ENCODE peak calls at places on chromosomes 3 and 15, in ten cellular contexts. Q is activated B cell treated with CpG ODN at 0.5 μM for 24 hours; V is NCI-H1930; T is sciatic nerve; S is ACHN; L is iPS DF 6.9; R is A172; I is activated naive CD4-positive, alpha-beta T cell; J is effector CD4-positive, alpha-beta T cell; C is H9. Z is an unnamed sample.

GRCh38 chr3:100425321-100425720 is 24.0 kb downstream of the LNP1 start:
- DNase-seq in I (no peak), C (no peak), J (no peak), S (no peak), Q (no peak), T (no peak), L (no peak), V (no peak), R (peak; percentile 6), Z (no peak)

GRCh38 chr3:71462586-71462985 is 120.9 kb downstream of the FOXP1 start:
- DNase-seq in J (no peak), S (no peak), T (no peak), C (no peak), I (no peak), Q (no peak), V (no peak), L (no peak), R (no peak), Z (no peak)

GRCh38 chr3:74443102-74443501 is 171.4 kb downstream of the CNTN3 start:
- DNase-seq in T (no peak), C (no peak), R (no peak), S (no peak), J (no peak), Q (no peak), L (no peak), V (no peak), I (no peak), Z (no peak)

GRCh38 chr3:12235691-12236090 is 53.2 kb upstream of the PPARG start:
- DNase-seq in C (no peak), Q (no peak), J (no peak), L (no peak), I (no peak), T (no peak), V (no peak), R (peak; percentile 16), S (no peak), Z (no peak)

GRCh38 chr15:73682597-73683090 is 1.5 kb upstream of the CD276 start:
- DNase-seq in L (no peak), R (no peak), S (no peak), I (no peak), Q (no peak), V (no peak), J (no peak), C (no peak), T (no peak), Z (no peak)

GRCh38 chr3:72280876-72281275 is 495.9 kb upstream of the PROK2 start:
- DNase-seq in C (no peak), R (no peak), Q (no peak), T (no peak), S (no peak), L (no peak), J (no peak), V (no peak), I (no peak), Z (no peak)

GRCh38 chr15:28960979-28961378 is 75.2 kb downstream of the APBA2 start:
- DNase-seq in L (no peak), I (no peak), T (no peak), V (no peak), Q (no peak), R (peak; percentile 94), C (no peak), J (no peak), S (peak; percentile 21), Z (no peak)

GRCh38 chr3:13278783-13279531 is 141.2 kb downstream of the NUP210 start:
- DNase-seq in R (no peak), V (no peak), J (no peak), I (no peak), S (no peak), T (no peak), C (no peak), Q (no peak), L (no peak), Z (no peak)

GRCh38 chr3:72010044-72010443 is 225.1 kb upstream of the PROK2 start:
- DNase-seq in T (no peak), L (no peak), V (no peak), J (no peak), I (no peak), Q (no peak), C (no peak), R (no peak), S (no peak), Z (no peak)

GRCh38 chr3:45224824-45225464 is 1.1 kb downstream of the TMEM158 start:
- DNase-seq in J (no peak), S (peak; percentile 60), V (peak; percentile 27), L (no peak), T (peak; percentile 85), C (peak; percentile 82), Q (peak; percentile 26), R (peak; percentile 58), I (no peak), Z (peak; percentile 77)

GRCh38 chr3:101155828-101156227 is 162.6 kb upstream of the ABI3BP start:
- DNase-seq in C (no peak), J (no peak), T (no peak), Q (no peak), L (no peak), R (no peak), V (no peak), I (no peak), S (no peak), Z (no peak)

GRCh38 chr15:66943456-66944095 is 121.8 kb upstream of the SMAD3 start:
- DNase-seq in V (no peak), L (no peak), T (no peak), R (no peak), J (no peak), C (no peak), Q (no peak), I (no peak), S (no peak), Z (peak; percentile 38)

GRCh38 chr3:185250247-185250646 is 3.6 kb downstream of the EHHADH start:
- DNase-seq in R (no peak), J (no peak), I (no peak), Q (no peak), L (no peak), S (peak; percentile 79), T (no peak), V (no peak), C (no peak), Z (no peak)

GRCh38 chr3:67947808-67948508 is 293.5 kb upstream of the SUCLG2 start:
- DNase-seq in V (no peak), T (no peak), R (peak; percentile 35), Q (no peak), I (peak; percentile 55), L (peak; percentile 33), C (peak; percentile 91), J (peak; percentile 51), S (no peak), Z (no peak)

GRCh38 chr3:138509586-138509985 is 75.2 kb downstream of the ESYT3 start:
- DNase-seq in J (no peak), V (no peak), R (no peak), T (no peak), Q (no peak), I (no peak), L (no peak), C (no peak), S (no peak), Z (no peak)

GRCh38 chr3:197519801-197520211 is 36.0 kb downstream of the BDH1 start:
- DNase-seq in C (peak; percentile 61), I (no peak), L (no peak), V (no peak), R (no peak), S (peak; percentile 61), T (no peak), J (no peak), Q (no peak), Z (no peak)

GRCh38 chr15:63366451-63366850 is 15.2 kb downstream of the CA12 start:
- DNase-seq in L (no peak), S (no peak), V (no peak), T (no peak), R (no peak), C (no peak), I (no peak), Q (no peak), J (no peak), Z (no peak)

GRCh38 chr3:37693791-37694194 is 167.9 kb upstream of the CTDSPL start:
- DNase-seq in S (no peak), R (no peak), I (no peak), J (no peak), L (no peak), Q (no peak), C (peak; percentile 42), V (no peak), T (no peak), Z (no peak)

GRCh38 chr3:4596596-4596995 is 103.4 kb downstream of the ITPR1 start:
- DNase-seq in V (no peak), J (no peak), L (no peak), C (no peak), T (no peak), Q (no peak), I (no peak), R (no peak), S (no peak), Z (no peak)

GRCh38 chr3:99867594-99868437 is 50.2 kb downstream of the CMSS1 start:
- DNase-seq in T (no peak), R (no peak), C (no peak), V (no peak), L (no peak), S (no peak), Q (no peak), I (no peak), J (no peak), Z (no peak)

GRCh38 chr15:78284758-78285157 is 14.7 kb downstream of the SKIC8 start:
- DNase-seq in V (no peak), J (no peak), S (no peak), L (no peak), R (no peak), Q (no peak), I (no peak), C (no peak), T (no peak), Z (no peak)

GRCh38 chr3:13025778-13026518 is 47.3 kb downstream of the IQSEC1 start:
- DNase-seq in V (no peak), T (no peak), L (no peak), C (no peak), Q (no peak), S (no peak), I (no peak), R (no peak), J (no peak), Z (no peak)

GRCh38 chr3:7144696-7145308 is 283.9 kb downstream of the GRM7 start:
- DNase-seq in T (no peak), L (peak; percentile 1), Q (no peak), I (no peak), C (peak; percentile 63), R (no peak), J (no peak), S (peak; percentile 45), V (peak; percentile 10), Z (no peak)

GRCh38 chr15:92886229-92886628 is 13.9 kb upstream of the CHD2 start:
- DNase-seq in V (no peak), T (no peak), J (no peak), S (no peak), L (no peak), I (no peak), Q (no peak), C (no peak), R (peak; percentile 33), Z (peak; percentile 43)

GRCh38 chr15:24977686-24978085 is 22.9 kb downstream of the SNRPN start:
- DNase-seq in V (no peak), C (no peak), Q (no peak), J (no peak), T (no peak), L (no peak), S (no peak), I (no peak), R (no peak), Z (no peak)

GRCh38 chr3:45309876-45310275 is 78.5 kb upstream of the LARS2 start:
- DNase-seq in V (no peak), S (no peak), I (no peak), J (no peak), L (no peak), T (no peak), R (no peak), C (no peak), Q (no peak), Z (peak; percentile 31)

GRCh38 chr15:73859236-73859635 is 14.1 kb upstream of the TBC1D21 start:
- DNase-seq in R (no peak), Q (no peak), J (no peak), T (no peak), C (peak; percentile 20), I (no peak), V (no peak), L (no peak), S (no peak), Z (peak; percentile 50)

GRCh38 chr3:112519424-112520001 is 20.2 kb upstream of the BTLA start:
- DNase-seq in J (peak; percentile 11), R (peak; percentile 69), S (peak; percentile 64), T (no peak), Q (no peak), C (no peak), L (no peak), V (peak; percentile 25), I (no peak), Z (peak; percentile 37)